ENCODE peak calls at places on chromosomes 6 and 20, in ten cellular contexts. One of them, this sample, is unnamed.
A peak's percentile ranks its signal among the peaks of the same experiment; 100 is the strongest.

GRCh38 chr6:71333700-71334099 is 45.1 kb downstream of the OGFRL1 start:
- DNase-seq in GM12865: no peak
- DNase-seq in CD8-positive, alpha-beta T cell: no peak
- DNase-seq in T-helper 17 cell: no peak
- DNase-seq in activated CD4-positive, alpha-beta memory T cell treated with anti-CD3 and anti-CD28 coated beads for 36 hours: no peak
- DNase-seq in NCI-H510A: no peak
- DNase-seq in effector CD4-positive, alpha-beta T cell: no peak
- DNase-seq in endothelial cell of umbilical vein: peak; percentile 30
- DNase-seq in GM23248: peak; percentile 93
- DNase-seq in foreskin keratinocyte: peak; percentile 77
- DNase-seq in this sample: no peak

GRCh38 chr20:50804453-50805348 is 9.8 kb downstream of the BCAS4 start:
- DNase-seq in GM12865: peak; percentile 62
- DNase-seq in CD8-positive, alpha-beta T cell: peak; percentile 61
- DNase-seq in T-helper 17 cell: no peak
- DNase-seq in activated CD4-positive, alpha-beta memory T cell treated with anti-CD3 and anti-CD28 coated beads for 36 hours: peak; percentile 46
- DNase-seq in NCI-H510A: no peak
- DNase-seq in effector CD4-positive, alpha-beta T cell: no peak
- DNase-seq in endothelial cell of umbilical vein: no peak
- DNase-seq in GM23248: no peak
- DNase-seq in foreskin keratinocyte: no peak
- DNase-seq in this sample: no peak

GRCh38 chr6:403659-404655 is 12.4 kb downstream of the IRF4 start:
- DNase-seq in GM12865: peak; percentile 64
- DNase-seq in CD8-positive, alpha-beta T cell: no peak
- DNase-seq in T-helper 17 cell: no peak
- DNase-seq in activated CD4-positive, alpha-beta memory T cell treated with anti-CD3 and anti-CD28 coated beads for 36 hours: peak; percentile 75
- DNase-seq in NCI-H510A: no peak
- DNase-seq in effector CD4-positive, alpha-beta T cell: no peak
- DNase-seq in endothelial cell of umbilical vein: no peak
- DNase-seq in GM23248: no peak
- DNase-seq in foreskin keratinocyte: no peak
- DNase-seq in this sample: no peak

GRCh38 chr20:46994341-46994740 is 99.7 kb downstream of the EYA2 start:
- DNase-seq in GM12865: peak; percentile 89
- DNase-seq in CD8-positive, alpha-beta T cell: no peak
- DNase-seq in T-helper 17 cell: no peak
- DNase-seq in activated CD4-positive, alpha-beta memory T cell treated with anti-CD3 and anti-CD28 coated beads for 36 hours: peak; percentile 88
- DNase-seq in NCI-H510A: peak; percentile 25
- DNase-seq in effector CD4-positive, alpha-beta T cell: no peak
- DNase-seq in endothelial cell of umbilical vein: no peak
- DNase-seq in GM23248: no peak
- DNase-seq in foreskin keratinocyte: peak; percentile 26
- DNase-seq in this sample: no peak

GRCh38 chr6:136523196-136523595 is 27.0 kb downstream of the MAP7 start:
- DNase-seq in GM12865: no peak
- DNase-seq in CD8-positive, alpha-beta T cell: no peak
- DNase-seq in T-helper 17 cell: no peak
- DNase-seq in activated CD4-positive, alpha-beta memory T cell treated with anti-CD3 and anti-CD28 coated beads for 36 hours: no peak
- DNase-seq in NCI-H510A: no peak
- DNase-seq in effector CD4-positive, alpha-beta T cell: no peak
- DNase-seq in endothelial cell of umbilical vein: no peak
- DNase-seq in GM23248: no peak
- DNase-seq in foreskin keratinocyte: no peak
- DNase-seq in this sample: no peak

GRCh38 chr20:40225596-40225995 is 463.4 kb downstream of the MAFB start:
- DNase-seq in GM12865: no peak
- DNase-seq in CD8-positive, alpha-beta T cell: no peak
- DNase-seq in T-helper 17 cell: no peak
- DNase-seq in activated CD4-positive, alpha-beta memory T cell treated with anti-CD3 and anti-CD28 coated beads for 36 hours: no peak
- DNase-seq in NCI-H510A: no peak
- DNase-seq in effector CD4-positive, alpha-beta T cell: no peak
- DNase-seq in endothelial cell of umbilical vein: no peak
- DNase-seq in GM23248: no peak
- DNase-seq in foreskin keratinocyte: no peak
- DNase-seq in this sample: no peak

GRCh38 chr6:87378947-87379346 is 28.8 kb upstream of the CFAP206 start:
- DNase-seq in GM12865: peak; percentile 14
- DNase-seq in CD8-positive, alpha-beta T cell: no peak
- DNase-seq in T-helper 17 cell: no peak
- DNase-seq in activated CD4-positive, alpha-beta memory T cell treated with anti-CD3 and anti-CD28 coated beads for 36 hours: no peak
- DNase-seq in NCI-H510A: no peak
- DNase-seq in effector CD4-positive, alpha-beta T cell: no peak
- DNase-seq in endothelial cell of umbilical vein: no peak
- DNase-seq in GM23248: no peak
- DNase-seq in foreskin keratinocyte: no peak
- DNase-seq in this sample: no peak

GRCh38 chr6:72760130-72760793 is 138.4 kb downstream of the KCNQ5 start:
- DNase-seq in GM12865: no peak
- DNase-seq in CD8-positive, alpha-beta T cell: no peak
- DNase-seq in T-helper 17 cell: no peak
- DNase-seq in activated CD4-positive, alpha-beta memory T cell treated with anti-CD3 and anti-CD28 coated beads for 36 hours: no peak
- DNase-seq in NCI-H510A: no peak
- DNase-seq in effector CD4-positive, alpha-beta T cell: no peak
- DNase-seq in endothelial cell of umbilical vein: peak; percentile 21
- DNase-seq in GM23248: peak; percentile 31
- DNase-seq in foreskin keratinocyte: no peak
- DNase-seq in this sample: no peak

GRCh38 chr6:39824030-39824926 is 32.1 kb downstream of the DAAM2 start:
- DNase-seq in GM12865: no peak
- DNase-seq in CD8-positive, alpha-beta T cell: no peak
- DNase-seq in T-helper 17 cell: no peak
- DNase-seq in activated CD4-positive, alpha-beta memory T cell treated with anti-CD3 and anti-CD28 coated beads for 36 hours: no peak
- DNase-seq in NCI-H510A: peak; percentile 29
- DNase-seq in effector CD4-positive, alpha-beta T cell: no peak
- DNase-seq in endothelial cell of umbilical vein: no peak
- DNase-seq in GM23248: no peak
- DNase-seq in foreskin keratinocyte: no peak
- DNase-seq in this sample: no peak

GRCh38 chr6:16766043-16766521 is 4.8 kb upstream of the ATXN1 start:
- DNase-seq in GM12865: peak; percentile 67
- DNase-seq in CD8-positive, alpha-beta T cell: no peak
- DNase-seq in T-helper 17 cell: no peak
- DNase-seq in activated CD4-positive, alpha-beta memory T cell treated with anti-CD3 and anti-CD28 coated beads for 36 hours: peak; percentile 72
- DNase-seq in NCI-H510A: no peak
- DNase-seq in effector CD4-positive, alpha-beta T cell: no peak
- DNase-seq in endothelial cell of umbilical vein: peak; percentile 64
- DNase-seq in GM23248: peak; percentile 97
- DNase-seq in foreskin keratinocyte: peak; percentile 76
- DNase-seq in this sample: no peak

GRCh38 chr6:43375693-43376092 is 6.2 kb upstream of the ZNF318 start:
- DNase-seq in GM12865: no peak
- DNase-seq in CD8-positive, alpha-beta T cell: no peak
- DNase-seq in T-helper 17 cell: no peak
- DNase-seq in activated CD4-positive, alpha-beta memory T cell treated with anti-CD3 and anti-CD28 coated beads for 36 hours: no peak
- DNase-seq in NCI-H510A: no peak
- DNase-seq in effector CD4-positive, alpha-beta T cell: no peak
- DNase-seq in endothelial cell of umbilical vein: no peak
- DNase-seq in GM23248: no peak
- DNase-seq in foreskin keratinocyte: no peak
- DNase-seq in this sample: no peak

GRCh38 chr20:51346686-51347485 is 195.6 kb downstream of the NFATC2 start:
- DNase-seq in GM12865: no peak
- DNase-seq in CD8-positive, alpha-beta T cell: no peak
- DNase-seq in T-helper 17 cell: no peak
- DNase-seq in activated CD4-positive, alpha-beta memory T cell treated with anti-CD3 and anti-CD28 coated beads for 36 hours: no peak
- DNase-seq in NCI-H510A: no peak
- DNase-seq in effector CD4-positive, alpha-beta T cell: no peak
- DNase-seq in endothelial cell of umbilical vein: no peak
- DNase-seq in GM23248: peak; percentile 85
- DNase-seq in foreskin keratinocyte: peak; percentile 98
- DNase-seq in this sample: no peak

GRCh38 chr6:13677878-13678254 is 33.8 kb downstream of the RANBP9 start:
- DNase-seq in GM12865: no peak
- DNase-seq in CD8-positive, alpha-beta T cell: no peak
- DNase-seq in T-helper 17 cell: no peak
- DNase-seq in activated CD4-positive, alpha-beta memory T cell treated with anti-CD3 and anti-CD28 coated beads for 36 hours: no peak
- DNase-seq in NCI-H510A: no peak
- DNase-seq in effector CD4-positive, alpha-beta T cell: no peak
- DNase-seq in endothelial cell of umbilical vein: no peak
- DNase-seq in GM23248: no peak
- DNase-seq in foreskin keratinocyte: no peak
- DNase-seq in this sample: no peak

GRCh38 chr20:32449057-32449889 is 91.1 kb downstream of the ASXL1 start:
- DNase-seq in GM12865: no peak
- DNase-seq in CD8-positive, alpha-beta T cell: no peak
- DNase-seq in T-helper 17 cell: no peak
- DNase-seq in activated CD4-positive, alpha-beta memory T cell treated with anti-CD3 and anti-CD28 coated beads for 36 hours: no peak
- DNase-seq in NCI-H510A: no peak
- DNase-seq in effector CD4-positive, alpha-beta T cell: no peak
- DNase-seq in endothelial cell of umbilical vein: no peak
- DNase-seq in GM23248: no peak
- DNase-seq in foreskin keratinocyte: no peak
- DNase-seq in this sample: no peak

GRCh38 chr6:142954844-142955243 is 9.9 kb upstream of the HIVEP2 start:
- DNase-seq in GM12865: peak; percentile 42
- DNase-seq in CD8-positive, alpha-beta T cell: no peak
- DNase-seq in T-helper 17 cell: no peak
- DNase-seq in activated CD4-positive, alpha-beta memory T cell treated with anti-CD3 and anti-CD28 coated beads for 36 hours: no peak
- DNase-seq in NCI-H510A: no peak
- DNase-seq in effector CD4-positive, alpha-beta T cell: no peak
- DNase-seq in endothelial cell of umbilical vein: no peak
- DNase-seq in GM23248: no peak
- DNase-seq in foreskin keratinocyte: no peak
- DNase-seq in this sample: no peak

GRCh38 chr20:26218301-26218700 is 521.6 kb upstream of the ZNF337 start:
- DNase-seq in GM12865: no peak
- DNase-seq in CD8-positive, alpha-beta T cell: no peak
- DNase-seq in T-helper 17 cell: no peak
- DNase-seq in activated CD4-positive, alpha-beta memory T cell treated with anti-CD3 and anti-CD28 coated beads for 36 hours: no peak
- DNase-seq in NCI-H510A: no peak
- DNase-seq in effector CD4-positive, alpha-beta T cell: no peak
- DNase-seq in endothelial cell of umbilical vein: no peak
- DNase-seq in GM23248: peak; percentile 45
- DNase-seq in foreskin keratinocyte: peak; percentile 1
- DNase-seq in this sample: no peak

GRCh38 chr6:9161731-9162130 is 726.4 kb upstream of the SLC35B3 start:
- DNase-seq in GM12865: no peak
- DNase-seq in CD8-positive, alpha-beta T cell: no peak
- DNase-seq in T-helper 17 cell: no peak
- DNase-seq in activated CD4-positive, alpha-beta memory T cell treated with anti-CD3 and anti-CD28 coated beads for 36 hours: no peak
- DNase-seq in NCI-H510A: no peak
- DNase-seq in effector CD4-positive, alpha-beta T cell: no peak
- DNase-seq in endothelial cell of umbilical vein: no peak
- DNase-seq in GM23248: no peak
- DNase-seq in foreskin keratinocyte: peak; percentile 38
- DNase-seq in this sample: no peak

GRCh38 chr6:13248053-13248452 is 80.3 kb downstream of the TBC1D7 start:
- DNase-seq in GM12865: no peak
- DNase-seq in CD8-positive, alpha-beta T cell: no peak
- DNase-seq in T-helper 17 cell: no peak
- DNase-seq in activated CD4-positive, alpha-beta memory T cell treated with anti-CD3 and anti-CD28 coated beads for 36 hours: no peak
- DNase-seq in NCI-H510A: peak; percentile 16
- DNase-seq in effector CD4-positive, alpha-beta T cell: no peak
- DNase-seq in endothelial cell of umbilical vein: peak; percentile 73
- DNase-seq in GM23248: no peak
- DNase-seq in foreskin keratinocyte: peak; percentile 89
- DNase-seq in this sample: no peak

GRCh38 chr6:158737710-158738615 is 81.2 kb downstream of the EZR start:
- DNase-seq in GM12865: no peak
- DNase-seq in CD8-positive, alpha-beta T cell: no peak
- DNase-seq in T-helper 17 cell: no peak
- DNase-seq in activated CD4-positive, alpha-beta memory T cell treated with anti-CD3 and anti-CD28 coated beads for 36 hours: no peak
- DNase-seq in NCI-H510A: no peak
- DNase-seq in effector CD4-positive, alpha-beta T cell: no peak
- DNase-seq in endothelial cell of umbilical vein: no peak
- DNase-seq in GM23248: peak; percentile 63
- DNase-seq in foreskin keratinocyte: peak; percentile 91
- DNase-seq in this sample: no peak

GRCh38 chr6:161238076-161238869 is 35.6 kb downstream of the AGPAT4 start:
- DNase-seq in GM12865: no peak
- DNase-seq in CD8-positive, alpha-beta T cell: no peak
- DNase-seq in T-helper 17 cell: no peak
- DNase-seq in activated CD4-positive, alpha-beta memory T cell treated with anti-CD3 and anti-CD28 coated beads for 36 hours: no peak
- DNase-seq in NCI-H510A: no peak
- DNase-seq in effector CD4-positive, alpha-beta T cell: no peak
- DNase-seq in endothelial cell of umbilical vein: no peak
- DNase-seq in GM23248: peak; percentile 47
- DNase-seq in foreskin keratinocyte: no peak
- DNase-seq in this sample: no peak

GRCh38 chr6:81909981-81910910 is 157.8 kb upstream of the TENT5A start:
- DNase-seq in GM12865: no peak
- DNase-seq in CD8-positive, alpha-beta T cell: no peak
- DNase-seq in T-helper 17 cell: no peak
- DNase-seq in activated CD4-positive, alpha-beta memory T cell treated with anti-CD3 and anti-CD28 coated beads for 36 hours: no peak
- DNase-seq in NCI-H510A: no peak
- DNase-seq in effector CD4-positive, alpha-beta T cell: no peak
- DNase-seq in endothelial cell of umbilical vein: no peak
- DNase-seq in GM23248: no peak
- DNase-seq in foreskin keratinocyte: no peak
- DNase-seq in this sample: no peak

This sample was measured in neural crest cell.